ENCODE peak calls at places on chromosomes 16 and 17, in five cellular contexts. C is K562, I is GM12878, D is SK-N-SH, N is HCT116. U is an unnamed sample.

GRCh38 chr16:85061566-85061965 is 34.0 kb downstream of the KIAA0513 start:
- DNase-seq in C (no peak), D (no peak), I (no peak), N (no peak), U (no peak)

GRCh38 chr17:44279586-44280344 is 11.8 kb upstream of the SLC4A1 start:
- DNase-seq in N (no peak), I (peak; percentile 66), C (peak; percentile 92), D (no peak), U (peak; percentile 8)

GRCh38 chr17:3773511-3773910 is 27.5 kb downstream of the ITGAE start:
- DNase-seq in C (no peak), D (no peak), N (no peak), I (no peak), U (no peak)

GRCh38 chr17:78012428-78012827 is 53.9 kb downstream of the TNRC6C start:
- DNase-seq in I (no peak), D (no peak), N (no peak), C (no peak), U (no peak)

GRCh38 chr17:30454635-30455034 is 22.6 kb upstream of the GOSR1 start:
- DNase-seq in I (no peak), C (no peak), N (no peak), D (no peak), U (no peak)

GRCh38 chr17:3920940-3921852 is 4.9 kb upstream of the P2RX1 start:
- DNase-seq in I (no peak), C (no peak), D (no peak), N (no peak), U (no peak)

GRCh38 chr16:23514381-23515152 is 4.3 kb upstream of the GGA2 start:
- DNase-seq in N (no peak), C (no peak), D (no peak), I (no peak), U (no peak)

GRCh38 chr16:49698416-49698815 is 157.5 kb downstream of the ZNF423 start:
- DNase-seq in N (no peak), I (no peak), C (peak; percentile 55), D (peak; percentile 92), U (no peak)

GRCh38 chr17:50638572-50638850 is 3.8 kb downstream of the ABCC3 start:
- DNase-seq in N (no peak), C (no peak), D (no peak), I (no peak), U (no peak)

GRCh38 chr17:352421-353212 is at the start of gene RPH3AL:
- DNase-seq in C (no peak), I (no peak), D (no peak), N (peak; percentile 36), U (no peak)

GRCh38 chr17:17724307-17724921 is 43.2 kb downstream of the RAI1 start:
- DNase-seq in C (no peak), I (no peak), N (no peak), D (peak; percentile 87), U (no peak)

GRCh38 chr16:73050115-73051099 is 2.5 kb upstream of the ZFHX3 start:
- DNase-seq in I (no peak), D (peak; percentile 46), C (no peak), N (no peak), U (no peak)

GRCh38 chr16:73019456-73020362 is 28.2 kb downstream of the ZFHX3 start:
- DNase-seq in D (no peak), N (peak; percentile 45), C (peak; percentile 7), I (no peak), U (no peak)

DNA sequence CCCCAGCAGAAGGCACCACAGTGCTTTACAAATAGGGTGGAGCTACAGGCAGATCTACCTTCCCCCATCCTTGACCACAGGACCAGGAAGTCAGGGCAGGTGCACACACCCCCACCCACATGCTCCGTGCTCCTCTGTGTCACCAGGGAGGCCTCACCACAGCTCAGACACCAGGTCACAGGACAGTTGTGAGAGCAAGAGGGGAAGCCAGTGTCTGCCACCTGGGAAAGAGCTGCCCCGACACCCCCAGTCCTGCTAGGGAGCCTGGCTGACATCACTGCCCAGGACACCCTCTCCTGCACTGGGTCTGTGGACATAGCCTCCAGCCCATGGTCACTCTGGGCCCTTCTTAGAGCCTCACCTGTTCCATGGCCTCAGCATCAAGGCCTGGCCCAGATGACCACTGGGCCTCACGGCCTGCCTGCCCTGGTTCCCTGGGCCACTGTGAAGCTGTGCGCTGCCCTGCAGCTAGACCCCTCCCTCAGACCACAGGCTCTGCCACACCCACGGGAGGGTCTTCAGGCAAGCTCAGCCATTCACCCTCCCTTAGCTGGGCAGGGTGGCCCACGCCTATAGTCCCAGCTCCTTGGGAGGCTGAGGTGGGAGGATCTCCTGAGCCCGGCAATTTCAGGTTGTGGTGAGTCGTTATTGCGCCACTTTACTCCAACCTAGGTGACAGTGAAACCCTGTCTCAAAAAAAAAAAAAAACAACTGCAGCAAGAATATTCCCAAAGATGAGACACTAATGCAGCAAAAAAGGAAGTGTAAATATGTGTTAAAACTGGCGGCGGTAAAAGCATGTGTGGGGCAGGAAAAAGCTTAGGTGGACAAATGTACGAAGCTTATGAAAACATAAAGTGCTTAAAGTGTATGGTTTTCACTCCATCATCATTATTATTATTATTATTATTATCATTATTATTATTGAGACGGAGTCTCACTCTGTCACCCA is 14.2 kb downstream of the POLR3K start:
- DNase-seq in D (no peak), C (no peak), N (no peak), I (peak; percentile 79), U (no peak)
- TF ChIP-seq SIN3A in D (no peak), C (no peak), N (no peak), I (peak; percentile 50), U (no peak)

DNA sequence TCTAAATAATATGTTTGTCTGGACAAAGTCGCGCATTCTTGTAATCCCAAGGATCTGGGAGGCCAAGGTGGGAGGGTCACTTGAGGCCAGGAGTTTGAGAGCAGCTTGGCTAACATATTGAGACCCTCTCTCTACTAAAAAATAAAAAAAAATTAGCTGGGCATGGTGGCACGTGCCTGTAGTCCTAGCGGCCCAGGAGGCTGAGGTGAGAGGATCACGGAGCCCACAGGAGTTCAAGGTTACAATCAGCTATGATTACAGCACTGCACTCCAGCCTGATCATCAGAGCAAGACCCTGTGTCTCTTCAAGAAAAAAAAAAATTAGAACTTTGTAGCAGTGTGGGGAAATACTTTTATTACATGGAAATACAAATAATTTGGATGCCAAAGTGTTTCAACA is 6.1 kb upstream of the CHST6 start:
- DNase-seq in C (no peak), N (no peak), D (no peak), I (no peak), U (no peak)
- H3K27ac ChIP-seq in C (no peak overlapping the region), N (no peak overlapping the region), D (no peak overlapping the region), I (no peak overlapping the region), U (no peak overlapping the region)

GRCh38 chr16:2166263-2167080 is 10.9 kb downstream of the TRAF7 start:
- DNase-seq in C (no peak), N (no peak), D (no peak), I (no peak), U (no peak)
- H3K36me3 ChIP-seq in C (peaks cover 66% of the 10 kb centered on the region), N (peaks cover 7% of the 10 kb centered on the region), D (no peaks in the 10 kb centered on the region), I (peaks cover 21% of the 10 kb centered on the region), U (peaks cover 4% of the 10 kb centered on the region)

GRCh38 chr16:80666378-80667257 is 125.8 kb downstream of the DYNLRB2 start:
- DNase-seq in C (no peak), D (no peak), N (no peak), I (no peak), U (no peak)

GRCh38 chr16:80664226-80664625 is 123.4 kb downstream of the DYNLRB2 start:
- DNase-seq in C (no peak), D (no peak), N (no peak), I (no peak), U (no peak)

GRCh38 chr16:80663078-80663477 is 122.3 kb downstream of the DYNLRB2 start:
- DNase-seq in N (no peak), I (no peak), C (no peak), D (no peak), U (no peak)

GRCh38 chr16:80665356-80665755 is 124.6 kb downstream of the DYNLRB2 start:
- DNase-seq in I (no peak), N (no peak), D (no peak), C (no peak), U (no peak)

GRCh38 chr16:80664798-80665197 is 124.0 kb downstream of the DYNLRB2 start:
- DNase-seq in C (no peak), N (no peak), I (no peak), D (no peak), U (no peak)
- TF ChIP-seq SIN3A in C (no peak), N (no peak), I (no peak), D (no peak), U (no peak)

DNA sequence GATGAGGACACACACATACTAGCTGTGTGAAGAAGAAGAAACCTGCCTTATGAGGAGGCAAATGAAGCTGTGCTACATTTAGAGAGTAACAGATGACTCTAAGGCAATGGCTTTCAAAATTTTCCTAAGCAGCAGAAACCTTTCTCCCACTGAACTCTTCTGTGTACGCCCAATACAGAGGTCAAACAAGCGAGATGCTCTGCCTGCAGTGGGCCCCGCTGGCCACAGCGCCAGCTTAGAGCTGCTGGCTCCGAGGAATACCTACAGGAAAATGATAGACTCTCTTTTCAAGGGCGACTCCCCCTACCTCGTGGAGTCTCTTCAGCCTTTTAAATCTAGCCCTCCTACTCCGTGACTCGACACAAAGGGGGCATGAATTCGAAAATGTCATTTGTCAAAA is 39.2 kb downstream of the GNA13 start:
- DNase-seq in N (no peak), C (no peak), D (no peak), I (no peak), U (no peak)
- H3K27ac ChIP-seq in N (no peak overlapping the region), C (no peak overlapping the region), D (peak overlapping the region; percentile 23), I (no peak overlapping the region), U (no peak overlapping the region)

DNA sequence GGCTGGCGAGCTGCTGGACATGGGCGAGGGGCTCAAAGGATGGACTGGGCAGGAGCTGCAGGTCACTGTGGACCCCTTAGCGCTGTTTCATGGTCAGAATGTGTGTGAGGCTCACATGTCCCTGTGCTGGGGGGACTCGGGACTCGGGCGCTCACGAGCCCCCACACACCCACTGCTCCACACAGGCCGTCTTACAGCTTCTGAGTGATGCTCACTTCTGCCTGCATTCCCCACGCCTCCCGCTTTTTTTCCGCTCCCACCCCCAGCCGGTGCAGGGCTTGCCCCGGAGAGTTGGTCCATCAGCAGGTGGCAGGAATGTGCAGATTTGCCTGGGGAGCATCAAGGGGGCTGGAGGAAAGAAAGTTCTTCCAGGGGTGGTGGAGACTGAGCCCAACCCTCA is 20.2 kb upstream of the JPT2 start:
- DNase-seq in C (no peak), N (no peak), D (no peak), I (no peak), U (no peak)
- H3K36me3 ChIP-seq in C (peaks cover 88% of the 10 kb centered on the region), N (peaks cover 9% of the 10 kb centered on the region), D (peaks cover 9% of the 10 kb centered on the region), I (peaks cover 17% of the 10 kb centered on the region), U (peaks cover 6% of the 10 kb centered on the region)

DNA sequence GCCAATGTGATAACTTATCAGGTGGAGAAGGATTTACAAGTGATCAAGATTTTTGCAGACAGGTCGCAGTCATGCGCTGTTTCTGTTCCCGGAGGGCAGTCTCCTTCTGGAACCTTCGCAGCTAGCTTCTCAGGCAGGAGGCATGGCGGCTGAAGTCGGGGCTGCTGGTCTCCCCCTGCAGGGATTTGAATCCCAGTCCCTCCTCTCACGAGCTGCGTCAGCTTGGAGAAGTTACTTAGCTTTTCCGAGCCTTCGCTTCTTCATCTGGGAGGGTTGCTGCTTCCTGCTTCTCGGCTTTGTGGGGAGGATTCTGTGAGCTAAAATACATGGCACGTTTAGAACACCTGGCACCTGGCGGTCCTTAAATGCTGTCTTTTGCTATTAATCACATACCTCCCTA is 287.8 kb upstream of the FOXF1 start:
- DNase-seq in I (no peak), C (no peak), N (no peak), D (no peak), U (no peak)
- TF ChIP-seq SIN3A in I (no peak), C (no peak), N (no peak), D (no peak), U (no peak)

GRCh38 chr17:45371414-45372324 is 54.8 kb upstream of the MAP3K14 start:
- DNase-seq in N (peak; percentile 92), D (peak; percentile 78), I (no peak), C (no peak), U (peak; percentile 54)
- H3K27ac ChIP-seq in N (peak overlapping the region; percentile 90), D (peak overlapping the region; percentile 96), I (peak overlapping the region; percentile 17), C (no peak overlapping the region), U (peak overlapping the region; percentile 100)

GRCh38 chr17:28342313-28342712 is 6.8 kb downstream of the TNFAIP1 start:
- DNase-seq in I (no peak), N (no peak), D (no peak), C (no peak), U (no peak)
- H3K36me3 ChIP-seq in I (peaks cover 20% of the 10 kb centered on the region), N (peaks cover 30% of the 10 kb centered on the region), D (peaks cover 65% of the 10 kb centered on the region), C (peaks cover 71% of the 10 kb centered on the region), U (peaks cover 2% of the 10 kb centered on the region)